ENCODE peak calls at places on chromosomes 5 and 9, in four cellular contexts. E is GM12878, U is HepG2, S is K562. D is an unnamed sample.

GRCh38 chr5:72412283-72413055 is 92.3 kb downstream of the PTCD2 start:
- DNase-seq in S (no peak), E (no peak), U (no peak), D (no peak)

GRCh38 chr9:25677301-25678146 is 720 bp downstream of the TUSC1 start:
- DNase-seq in U (no peak), E (no peak), S (no peak), D (peak)

GRCh38 chr9:113178087-113178486 is 27.3 kb downstream of the SLC31A2 start:
- DNase-seq in E (no peak), S (no peak), U (no peak), D (no peak)

GRCh38 chr5:65948115-65948772 is 21.9 kb downstream of the ERBIN start:
- DNase-seq in U (no peak), E (no peak), S (no peak), D (no peak)

GRCh38 chr9:21172156-21172555 is 5.7 kb upstream of the IFNA21 start:
- DNase-seq in S (no peak), U (no peak), E (no peak), D (no peak)

GRCh38 chr9:110146371-110146770 is 61.6 kb downstream of the C9orf152 start:
- DNase-seq in U (no peak), S (no peak), E (no peak), D (no peak)

GRCh38 chr5:62729662-62730061 is 151.0 kb downstream of the LRRC70 start:
- DNase-seq in S (no peak), E (no peak), U (no peak), D (no peak)

GRCh38 chr5:87243161-87243877 is 24.4 kb upstream of the RASA1 start:
- DNase-seq in E (no peak), U (peak), S (no peak), D (no peak)

GRCh38 chr5:17182966-17183365 is 34.5 kb upstream of the BASP1 start:
- DNase-seq in E (no peak), U (no peak), S (no peak), D (no peak)

GRCh38 chr5:10863763-10864383 is 102.8 kb upstream of the DAP start:
- DNase-seq in U (peak), S (peak), E (peak), D (peak)

GRCh38 chr5:6632324-6632930 is 417 bp downstream of the NSUN2 start:
- DNase-seq in S (no peak), U (peak), E (no peak), D (peak)

GRCh38 chr5:65919773-65920172 is 6.6 kb upstream of the ERBIN start:
- DNase-seq in U (no peak), E (no peak), S (no peak), D (no peak)

GRCh38 chr5:171542504-171543150 is 123.2 kb downstream of the FGF18 start:
- DNase-seq in S (no peak), E (no peak), U (no peak), D (peak)
- TF ChIP-seq SP1 in S (no peak), E (no peak), U (no peak), D (no peak)

GRCh38 chr5:149135536-149136201 is 5.6 kb upstream of the ABLIM3 start:
- DNase-seq in S (no peak), E (no peak), U (no peak), D (no peak)
- TF ChIP-seq FOXM1 in S (no peak), E (no peak), U (no peak), D (no peak)

GRCh38 chr9:83061036-83061435 is 1.9 kb downstream of the RASEF start:
- DNase-seq in E (no peak), S (no peak), U (no peak), D (no peak)
- TF ChIP-seq SP1 in E (no peak), S (no peak), U (no peak), D (no peak)

DNA sequence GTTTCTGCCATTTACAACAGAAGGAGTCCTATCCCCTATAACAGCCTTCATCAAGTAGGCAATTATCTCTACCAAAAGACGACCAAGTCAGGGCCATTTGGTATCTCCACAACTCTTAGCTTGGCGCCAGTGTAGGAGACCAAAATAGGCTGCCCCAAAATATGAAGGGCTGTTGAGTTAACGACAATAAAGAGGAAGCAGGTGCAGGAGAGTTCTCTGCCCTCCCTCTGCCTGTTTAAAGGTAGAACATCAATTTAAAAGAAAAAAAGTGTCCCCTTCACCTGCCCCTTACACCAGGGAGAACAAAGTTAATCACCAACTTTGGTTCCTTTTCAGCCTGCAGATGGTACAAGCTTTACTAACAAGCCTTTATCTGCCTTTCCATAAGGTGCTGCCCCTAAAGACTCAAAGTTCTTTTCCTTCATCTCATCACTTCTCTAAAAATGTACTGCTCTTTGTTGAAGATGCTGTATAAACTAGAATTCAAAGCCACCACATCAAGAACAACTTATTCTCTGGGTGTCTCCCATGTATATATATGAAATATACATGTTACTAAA is 33.3 kb downstream of the PPP1R2B start:
- DNase-seq in S (no peak), E (no peak), U (no peak), D (no peak)
- TF ChIP-seq FOXM1 in S (no peak), E (no peak), U (no peak), D (no peak)

GRCh38 chr9:125759812-125760134 is 12.6 kb downstream of the PBX3 start:
- DNase-seq in E (no peak), U (no peak), S (no peak), D (no peak)

GRCh38 chr9:125761685-125762084 is 14.5 kb downstream of the PBX3 start:
- DNase-seq in E (no peak), S (no peak), U (no peak), D (no peak)

GRCh38 chr9:125760537-125760936 is 13.4 kb downstream of the PBX3 start:
- DNase-seq in S (no peak), U (no peak), E (no peak), D (no peak)

GRCh38 chr9:125757834-125758233 is 10.7 kb downstream of the PBX3 start:
- DNase-seq in S (no peak), E (no peak), U (no peak), D (no peak)

GRCh38 chr9:125758986-125759811 is 12.0 kb downstream of the PBX3 start:
- DNase-seq in U (peak), S (no peak), E (no peak), D (no peak)
- TF ChIP-seq SP1 in U (no peak), S (no peak), E (no peak), D (no peak)

GRCh38 chr5:169803077-169803981 is 166.3 kb downstream of the DOCK2 start:
- DNase-seq in S (peak), U (no peak), E (no peak), D (no peak)
- TF ChIP-seq FOXM1 in S (peak), U (no peak), E (no peak), D (no peak)

DNA sequence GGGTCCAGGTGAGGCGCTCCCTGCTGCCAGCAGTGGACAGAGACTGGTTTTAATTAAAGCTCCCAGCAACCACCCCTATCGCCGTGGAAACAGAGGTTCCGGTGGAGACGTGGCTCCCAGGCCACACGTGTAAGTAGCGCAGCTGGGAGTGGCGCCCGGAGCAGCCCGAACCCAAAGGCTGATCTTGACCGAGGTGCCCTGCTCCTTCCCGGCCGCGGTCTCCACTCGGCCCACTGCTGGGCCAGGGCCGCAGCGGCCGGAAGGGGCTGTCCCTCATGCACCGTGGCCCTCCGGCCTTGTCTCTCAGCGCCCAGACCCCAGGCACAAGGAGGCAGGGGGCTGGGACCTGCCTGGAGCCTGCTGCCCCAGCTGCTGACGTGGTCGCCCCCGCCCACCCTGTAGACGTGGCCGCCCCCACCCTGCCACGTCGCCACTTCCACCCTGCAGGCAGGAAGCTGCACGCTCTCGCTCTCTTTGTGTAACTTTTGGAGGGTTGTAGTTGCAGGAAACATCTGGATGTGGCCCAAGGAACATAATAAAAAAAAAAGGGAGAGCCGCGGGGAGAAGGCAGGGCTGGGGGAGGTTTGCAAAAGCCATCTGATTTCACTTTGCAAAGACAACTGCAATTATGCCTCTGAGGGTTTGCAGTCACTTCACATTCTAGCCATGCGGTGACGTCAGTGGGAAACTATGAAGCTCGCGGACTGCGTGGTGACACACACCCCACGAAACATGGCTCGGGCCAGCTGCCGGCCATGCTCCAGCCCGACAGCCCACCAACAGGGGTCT is 129.9 kb downstream of the RXRA start:
- DNase-seq in S (peak), U (no peak), E (no peak), D (no peak)
- TF ChIP-seq SP1 in S (no peak), U (no peak), E (no peak), D (no peak)

GRCh38 chr9:98742325-98743280 is 33.9 kb upstream of the GABBR2 start:
- DNase-seq in E (no peak), U (no peak), S (no peak), D (no peak)
- TF ChIP-seq FOXM1 in E (no peak), U (no peak), S (no peak), D (no peak)

GRCh38 chr5:168851902-168852321 is 272.7 kb upstream of the PANK3 start:
- DNase-seq in U (no peak), E (no peak), S (peak), D (peak)
- TF ChIP-seq SP1 in U (no peak), E (no peak), S (no peak), D (no peak)

DNA sequence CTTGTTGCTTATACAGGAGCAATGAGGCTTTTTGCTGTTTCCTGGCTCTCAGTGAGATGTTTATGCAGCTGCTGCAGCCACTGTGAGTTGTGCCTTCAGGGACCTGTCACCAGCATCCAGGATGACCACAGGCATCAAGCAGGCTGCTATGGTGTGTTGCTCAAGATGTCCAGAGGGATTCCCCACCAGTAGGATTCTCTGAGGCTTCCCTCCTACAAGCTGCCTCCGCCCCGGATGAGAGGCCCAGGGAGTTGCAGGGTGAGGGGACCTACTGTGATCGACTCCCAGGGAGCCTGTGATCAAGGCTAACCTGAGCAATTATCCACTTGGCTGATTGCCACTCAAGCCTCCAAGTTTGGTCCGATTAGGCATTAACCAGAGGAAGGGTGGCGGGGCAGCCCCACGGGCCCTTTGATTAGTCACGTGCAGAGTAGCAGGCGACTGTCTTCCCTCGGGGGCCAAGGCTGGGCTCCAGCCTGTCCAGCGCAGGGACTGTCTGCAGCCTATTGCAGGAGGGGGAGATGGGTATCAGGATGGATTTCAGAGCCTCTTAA is 1.8 kb upstream of the FAT2 start:
- DNase-seq in U (peak), E (no peak), S (no peak), D (no peak)
- TF ChIP-seq FOXM1 in U (no peak), E (no peak), S (no peak), D (no peak)